ENCODE peak calls at places on chromosomes 5 and 9, in seven cellular contexts. Y, H, J, G, R, N and I are unnamed samples.

GRCh38 chr5:176190886-176191755 is 47.1 kb upstream of the SIMC1 start:
- DNase-seq in Y (peak; percentile 42), H (no peak), J (no peak), G (no peak), R (no peak), N (no peak), I (no peak)

GRCh38 chr5:120451445-120451844 is 12.7 kb upstream of the PRR16 start:
- DNase-seq in Y (no peak), H (no peak), J (no peak), G (no peak), R (no peak), N (no peak), I (no peak)

GRCh38 chr9:90546200-90546599 is 96.4 kb downstream of the DIRAS2 start:
- DNase-seq in Y (no peak), H (no peak), J (no peak), G (peak; percentile 91), R (no peak), N (peak; percentile 67), I (peak; percentile 52)

GRCh38 chr9:682633-683508 is 158.6 kb upstream of the DMRT1 start:
- DNase-seq in Y (no peak), H (no peak), J (no peak), G (peak; percentile 65), R (peak; percentile 93), N (peak; percentile 49), I (peak; percentile 79)

GRCh38 chr5:72506150-72506549 is 1.1 kb downstream of the ZNF366 start:
- DNase-seq in Y (no peak), H (no peak), J (no peak), G (no peak), R (no peak), N (no peak), I (no peak)

GRCh38 chr5:170587808-170588207 is 84.0 kb downstream of the KCNIP1 start:
- DNase-seq in Y (no peak), H (no peak), J (no peak), G (no peak), R (no peak), N (no peak), I (no peak)

GRCh38 chr5:72134226-72134625 is 27.0 kb downstream of the MAP1B start:
- DNase-seq in Y (no peak), H (no peak), J (no peak), G (peak; percentile 43), R (no peak), N (no peak), I (no peak)

GRCh38 chr9:34169125-34169524 is 9.7 kb upstream of the UBAP1 start:
- DNase-seq in Y (no peak), H (no peak), J (no peak), G (no peak), R (no peak), N (no peak), I (no peak)

GRCh38 chr5:79794347-79794746 is 104.7 kb downstream of the CMYA5 start:
- DNase-seq in Y (no peak), H (no peak), J (no peak), G (no peak), R (no peak), N (no peak), I (no peak)

GRCh38 chr5:93884254-93884653 is 142.9 kb upstream of the POU5F2 start:
- DNase-seq in Y (no peak), H (no peak), J (no peak), G (no peak), R (no peak), N (no peak), I (no peak)

GRCh38 chr9:95793924-95794828 is 81.3 kb upstream of the ERCC6L2 start:
- DNase-seq in Y (no peak), H (no peak), J (no peak), G (peak; percentile 97), R (no peak), N (no peak), I (no peak)

GRCh38 chr9:112921549-112921948 is 30.9 kb upstream of the SLC46A2 start:
- DNase-seq in Y (no peak), H (no peak), J (peak; percentile 37), G (peak; percentile 42), R (no peak), N (peak; percentile 55), I (no peak)

GRCh38 chr9:89923961-89924504 is 319.2 kb downstream of the GADD45G start:
- DNase-seq in Y (peak; percentile 55), H (no peak), J (no peak), G (peak; percentile 33), R (peak; percentile 85), N (no peak), I (no peak)

GRCh38 chr5:115545065-115545882 is 699 bp upstream of the FEM1C start:
- DNase-seq in Y (no peak), H (no peak), J (no peak), G (peak; percentile 47), R (no peak), N (no peak), I (no peak)

GRCh38 chr9:105957830-105958229 is 263.5 kb downstream of the TMEM38B start:
- DNase-seq in Y (no peak), H (no peak), J (peak; percentile 67), G (no peak), R (no peak), N (no peak), I (no peak)

GRCh38 chr5:141692919-141693848 is 11.2 kb upstream of the ARAP3 start:
- DNase-seq in Y (no peak), H (no peak), J (no peak), G (peak; percentile 60), R (no peak), N (no peak), I (no peak)

GRCh38 chr5:10442581-10442980 is 902 bp downstream of the ROPN1L start:
- DNase-seq in Y (no peak), H (no peak), J (no peak), G (no peak), R (no peak), N (no peak), I (no peak)

GRCh38 chr9:18791074-18791473 is 241.9 kb downstream of the SAXO1 start:
- DNase-seq in Y (no peak), H (no peak), J (peak; percentile 74), G (no peak), R (peak; percentile 53), N (peak; percentile 43), I (peak; percentile 32)

GRCh38 chr9:136827794-136828473 is 14.3 kb upstream of the AJM1 start:
- DNase-seq in Y (no peak), H (no peak), J (no peak), G (no peak), R (peak; percentile 44), N (no peak), I (no peak)

GRCh38 chr9:131072871-131073237 is 23.5 kb upstream of the AIF1L start:
- DNase-seq in Y (no peak), H (no peak), J (no peak), G (no peak), R (no peak), N (no peak), I (no peak)

GRCh38 chr5:158897444-158898160 is 202.1 kb downstream of the EBF1 start:
- DNase-seq in Y (no peak), H (no peak), J (no peak), G (no peak), R (no peak), N (no peak), I (no peak)
- H3K4me1 ChIP-seq in Y (no peaks in the 10 kb centered on the region), H (no peaks in the 10 kb centered on the region), J (no peaks in the 10 kb centered on the region), G (no peaks in the 10 kb centered on the region), R (no peaks in the 10 kb centered on the region), N (peaks cover 14% of the 10 kb centered on the region), I (no peaks in the 10 kb centered on the region)

DNA sequence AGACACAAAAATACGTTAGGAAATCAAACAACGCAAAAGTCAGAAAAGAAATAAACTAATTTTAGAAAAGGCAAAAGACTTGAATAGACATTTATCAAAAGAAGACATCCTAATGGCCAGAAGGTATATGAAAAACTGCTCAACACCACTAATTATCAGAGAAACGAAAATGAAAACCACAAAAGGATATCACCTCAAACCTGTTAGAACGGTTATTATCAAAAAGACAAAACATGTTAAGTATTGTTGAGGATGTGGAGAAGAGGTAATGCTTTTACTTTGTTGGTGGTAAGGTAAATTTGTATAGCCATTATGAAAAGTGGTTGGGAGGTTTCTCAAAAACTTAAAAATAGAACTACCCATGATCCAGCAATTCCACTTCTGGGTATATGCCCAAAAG is 230.0 kb upstream of the RGMB start:
- DNase-seq in Y (no peak), H (no peak), J (no peak), G (no peak), R (no peak), N (no peak), I (no peak)
- H3K9me3 ChIP-seq in Y (peaks cover 22% of the 10 kb centered on the region), H (peaks cover 2% of the 10 kb centered on the region), J (no peaks in the 10 kb centered on the region), G (peaks cover 2% of the 10 kb centered on the region), R (no peaks in the 10 kb centered on the region), N (no peaks in the 10 kb centered on the region), I (peaks cover 25% of the 10 kb centered on the region)

GRCh38 chr5:132435891-132436290 is 54.7 kb downstream of the IRF1 start:
- DNase-seq in Y (no peak), H (no peak), J (no peak), G (no peak), R (peak; percentile 35), N (no peak), I (no peak)
- H3K4me1 ChIP-seq in Y (no peaks in the 10 kb centered on the region), H (peaks cover 26% of the 10 kb centered on the region), J (no peaks in the 10 kb centered on the region), G (peaks cover 30% of the 10 kb centered on the region), R (peaks cover 32% of the 10 kb centered on the region), N (peaks cover 9% of the 10 kb centered on the region), I (peaks cover 23% of the 10 kb centered on the region)

DNA sequence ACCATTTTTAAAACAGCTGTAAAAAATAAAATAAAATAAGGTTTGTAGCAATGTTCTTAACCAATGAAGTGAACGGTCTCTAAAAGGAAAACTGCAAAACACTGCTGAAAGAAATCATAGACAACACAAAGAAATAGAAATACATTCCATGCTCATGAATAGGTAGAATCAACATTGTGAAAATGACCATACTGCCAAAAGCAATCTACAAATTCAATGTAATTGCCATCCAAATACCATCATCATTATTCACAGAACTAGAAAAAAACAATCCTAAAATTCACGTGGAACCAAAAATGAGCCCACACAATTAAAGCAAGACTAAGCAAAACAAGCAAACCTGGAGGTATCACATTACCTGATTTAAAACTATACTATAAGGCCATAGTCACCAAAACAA is 67.6 kb upstream of the RGMB start:
- DNase-seq in Y (no peak), H (no peak), J (no peak), G (peak; percentile 17), R (no peak), N (no peak), I (no peak)
- H3K9me3 ChIP-seq in Y (peaks cover 19% of the 10 kb centered on the region), H (peaks cover 4% of the 10 kb centered on the region), J (no peaks in the 10 kb centered on the region), G (peaks cover 3% of the 10 kb centered on the region), R (peaks cover 3% of the 10 kb centered on the region), N (no peaks in the 10 kb centered on the region), I (no peaks in the 10 kb centered on the region)

GRCh38 chr5:151086192-151086869 is 5.5 kb upstream of the TNIP1 start:
- DNase-seq in Y (no peak), H (no peak), J (no peak), G (no peak), R (no peak), N (no peak), I (no peak)
- H3K4me1 ChIP-seq in Y (no peaks in the 10 kb centered on the region), H (peaks cover 32% of the 10 kb centered on the region), J (no peaks in the 10 kb centered on the region), G (peaks cover 6% of the 10 kb centered on the region), R (peaks cover 35% of the 10 kb centered on the region), N (peaks cover 55% of the 10 kb centered on the region), I (peaks cover 35% of the 10 kb centered on the region)